ENCODE peak calls at places on chromosomes 1 and 21, in ten cellular contexts. One of them, this sample, is unnamed.

GRCh38 chr1:31625561-31626272 is 8.2 kb downstream of the HCRTR1 start:
- DNase-seq in ecto neural progenitor cell: no peak
- DNase-seq in neuronal stem cell: no peak
- DNase-seq in AG20443: peak
- DNase-seq in mucosa of gallbladder: no peak
- DNase-seq in thoracic aorta: no peak
- DNase-seq in stimulated activated CD4-positive, alpha-beta T cell treated with anti-CD3 and anti-CD28 coated beads, Interleukin-15, amount 100 ng/mL, for 1 hour: no peak
- DNase-seq in pons: no peak
- DNase-seq in stimulated activated CD8-positive, alpha-beta memory T cell treated with anti-CD3 and anti-CD28 coated beads, Interleukin-15, amount 100 ng/mL, for 48 hours: no peak
- DNase-seq in thyroid gland: peak
- DNase-seq in this sample: no peak

GRCh38 chr1:96475882-96476281 is 245.7 kb upstream of the PTBP2 start:
- DNase-seq in ecto neural progenitor cell: no peak
- DNase-seq in neuronal stem cell: no peak
- DNase-seq in AG20443: no peak
- DNase-seq in mucosa of gallbladder: no peak
- DNase-seq in thoracic aorta: no peak
- DNase-seq in stimulated activated CD4-positive, alpha-beta T cell treated with anti-CD3 and anti-CD28 coated beads, Interleukin-15, amount 100 ng/mL, for 1 hour: no peak
- DNase-seq in pons: no peak
- DNase-seq in stimulated activated CD8-positive, alpha-beta memory T cell treated with anti-CD3 and anti-CD28 coated beads, Interleukin-15, amount 100 ng/mL, for 48 hours: no peak
- DNase-seq in thyroid gland: no peak
- DNase-seq in this sample: no peak

GRCh38 chr1:37794372-37795339 is 1.0 kb downstream of the MANEAL start:
- DNase-seq in ecto neural progenitor cell: peak
- DNase-seq in neuronal stem cell: no peak
- DNase-seq in AG20443: no peak
- DNase-seq in mucosa of gallbladder: no peak
- DNase-seq in thoracic aorta: no peak
- DNase-seq in stimulated activated CD4-positive, alpha-beta T cell treated with anti-CD3 and anti-CD28 coated beads, Interleukin-15, amount 100 ng/mL, for 1 hour: no peak
- DNase-seq in pons: no peak
- DNase-seq in stimulated activated CD8-positive, alpha-beta memory T cell treated with anti-CD3 and anti-CD28 coated beads, Interleukin-15, amount 100 ng/mL, for 48 hours: no peak
- DNase-seq in thyroid gland: no peak
- DNase-seq in this sample: no peak

GRCh38 chr21:17911628-17912027 is 92.5 kb upstream of the C21orf91 start:
- DNase-seq in ecto neural progenitor cell: no peak
- DNase-seq in neuronal stem cell: no peak
- DNase-seq in AG20443: peak
- DNase-seq in mucosa of gallbladder: no peak
- DNase-seq in thoracic aorta: no peak
- DNase-seq in stimulated activated CD4-positive, alpha-beta T cell treated with anti-CD3 and anti-CD28 coated beads, Interleukin-15, amount 100 ng/mL, for 1 hour: no peak
- DNase-seq in pons: no peak
- DNase-seq in stimulated activated CD8-positive, alpha-beta memory T cell treated with anti-CD3 and anti-CD28 coated beads, Interleukin-15, amount 100 ng/mL, for 48 hours: no peak
- DNase-seq in thyroid gland: no peak
- DNase-seq in this sample: no peak

GRCh38 chr1:196114193-196114592 is 494.0 kb downstream of the KCNT2 start:
- DNase-seq in ecto neural progenitor cell: no peak
- DNase-seq in neuronal stem cell: no peak
- DNase-seq in AG20443: peak
- DNase-seq in mucosa of gallbladder: no peak
- DNase-seq in thoracic aorta: no peak
- DNase-seq in stimulated activated CD4-positive, alpha-beta T cell treated with anti-CD3 and anti-CD28 coated beads, Interleukin-15, amount 100 ng/mL, for 1 hour: no peak
- DNase-seq in pons: no peak
- DNase-seq in stimulated activated CD8-positive, alpha-beta memory T cell treated with anti-CD3 and anti-CD28 coated beads, Interleukin-15, amount 100 ng/mL, for 48 hours: no peak
- DNase-seq in thyroid gland: no peak
- DNase-seq in this sample: no peak

GRCh38 chr1:100735244-100735643 is 15.7 kb downstream of the VCAM1 start:
- DNase-seq in ecto neural progenitor cell: no peak
- DNase-seq in neuronal stem cell: no peak
- DNase-seq in AG20443: no peak
- DNase-seq in mucosa of gallbladder: no peak
- DNase-seq in thoracic aorta: no peak
- DNase-seq in stimulated activated CD4-positive, alpha-beta T cell treated with anti-CD3 and anti-CD28 coated beads, Interleukin-15, amount 100 ng/mL, for 1 hour: no peak
- DNase-seq in pons: no peak
- DNase-seq in stimulated activated CD8-positive, alpha-beta memory T cell treated with anti-CD3 and anti-CD28 coated beads, Interleukin-15, amount 100 ng/mL, for 48 hours: no peak
- DNase-seq in thyroid gland: no peak
- DNase-seq in this sample: no peak

GRCh38 chr21:45506836-45507522 is 35.3 kb downstream of the SLC19A1 start:
- DNase-seq in ecto neural progenitor cell: no peak
- DNase-seq in neuronal stem cell: no peak
- DNase-seq in AG20443: no peak
- DNase-seq in mucosa of gallbladder: no peak
- DNase-seq in thoracic aorta: no peak
- DNase-seq in stimulated activated CD4-positive, alpha-beta T cell treated with anti-CD3 and anti-CD28 coated beads, Interleukin-15, amount 100 ng/mL, for 1 hour: no peak
- DNase-seq in pons: no peak
- DNase-seq in stimulated activated CD8-positive, alpha-beta memory T cell treated with anti-CD3 and anti-CD28 coated beads, Interleukin-15, amount 100 ng/mL, for 48 hours: no peak
- DNase-seq in thyroid gland: no peak
- DNase-seq in this sample: peak

GRCh38 chr21:26041441-26042180 is 129.0 kb downstream of the APP start:
- DNase-seq in ecto neural progenitor cell: no peak
- DNase-seq in neuronal stem cell: no peak
- DNase-seq in AG20443: peak
- DNase-seq in mucosa of gallbladder: no peak
- DNase-seq in thoracic aorta: no peak
- DNase-seq in stimulated activated CD4-positive, alpha-beta T cell treated with anti-CD3 and anti-CD28 coated beads, Interleukin-15, amount 100 ng/mL, for 1 hour: no peak
- DNase-seq in pons: no peak
- DNase-seq in stimulated activated CD8-positive, alpha-beta memory T cell treated with anti-CD3 and anti-CD28 coated beads, Interleukin-15, amount 100 ng/mL, for 48 hours: no peak
- DNase-seq in thyroid gland: no peak
- DNase-seq in this sample: no peak

GRCh38 chr21:45809421-45809820 is 165.9 kb downstream of the PCBP3 start:
- DNase-seq in ecto neural progenitor cell: no peak
- DNase-seq in neuronal stem cell: no peak
- DNase-seq in AG20443: no peak
- DNase-seq in mucosa of gallbladder: no peak
- DNase-seq in thoracic aorta: no peak
- DNase-seq in stimulated activated CD4-positive, alpha-beta T cell treated with anti-CD3 and anti-CD28 coated beads, Interleukin-15, amount 100 ng/mL, for 1 hour: no peak
- DNase-seq in pons: no peak
- DNase-seq in stimulated activated CD8-positive, alpha-beta memory T cell treated with anti-CD3 and anti-CD28 coated beads, Interleukin-15, amount 100 ng/mL, for 48 hours: no peak
- DNase-seq in thyroid gland: no peak
- DNase-seq in this sample: no peak

GRCh38 chr1:171743014-171743870 is 1.4 kb upstream of the VAMP4 start:
- DNase-seq in ecto neural progenitor cell: no peak
- DNase-seq in neuronal stem cell: no peak
- DNase-seq in AG20443: peak
- DNase-seq in mucosa of gallbladder: no peak
- DNase-seq in thoracic aorta: no peak
- DNase-seq in stimulated activated CD4-positive, alpha-beta T cell treated with anti-CD3 and anti-CD28 coated beads, Interleukin-15, amount 100 ng/mL, for 1 hour: no peak
- DNase-seq in pons: peak
- DNase-seq in stimulated activated CD8-positive, alpha-beta memory T cell treated with anti-CD3 and anti-CD28 coated beads, Interleukin-15, amount 100 ng/mL, for 48 hours: no peak
- DNase-seq in thyroid gland: peak
- DNase-seq in this sample: no peak

GRCh38 chr1:18104546-18105100 is 3.0 kb upstream of the IGSF21 start:
- DNase-seq in ecto neural progenitor cell: peak
- DNase-seq in neuronal stem cell: no peak
- DNase-seq in AG20443: peak
- DNase-seq in mucosa of gallbladder: no peak
- DNase-seq in thoracic aorta: no peak
- DNase-seq in stimulated activated CD4-positive, alpha-beta T cell treated with anti-CD3 and anti-CD28 coated beads, Interleukin-15, amount 100 ng/mL, for 1 hour: no peak
- DNase-seq in pons: no peak
- DNase-seq in stimulated activated CD8-positive, alpha-beta memory T cell treated with anti-CD3 and anti-CD28 coated beads, Interleukin-15, amount 100 ng/mL, for 48 hours: no peak
- DNase-seq in thyroid gland: no peak
- DNase-seq in this sample: no peak

GRCh38 chr1:231027136-231027925 is 12.7 kb downstream of the FAM89A start:
- DNase-seq in ecto neural progenitor cell: no peak
- DNase-seq in neuronal stem cell: no peak
- DNase-seq in AG20443: no peak
- DNase-seq in mucosa of gallbladder: no peak
- DNase-seq in thoracic aorta: no peak
- DNase-seq in stimulated activated CD4-positive, alpha-beta T cell treated with anti-CD3 and anti-CD28 coated beads, Interleukin-15, amount 100 ng/mL, for 1 hour: no peak
- DNase-seq in pons: no peak
- DNase-seq in stimulated activated CD8-positive, alpha-beta memory T cell treated with anti-CD3 and anti-CD28 coated beads, Interleukin-15, amount 100 ng/mL, for 48 hours: no peak
- DNase-seq in thyroid gland: no peak
- DNase-seq in this sample: no peak

GRCh38 chr1:54124472-54124871 is 28.3 kb downstream of the CDCP2 start:
- DNase-seq in ecto neural progenitor cell: no peak
- DNase-seq in neuronal stem cell: no peak
- DNase-seq in AG20443: no peak
- DNase-seq in mucosa of gallbladder: peak
- DNase-seq in thoracic aorta: no peak
- DNase-seq in stimulated activated CD4-positive, alpha-beta T cell treated with anti-CD3 and anti-CD28 coated beads, Interleukin-15, amount 100 ng/mL, for 1 hour: no peak
- DNase-seq in pons: no peak
- DNase-seq in stimulated activated CD8-positive, alpha-beta memory T cell treated with anti-CD3 and anti-CD28 coated beads, Interleukin-15, amount 100 ng/mL, for 48 hours: no peak
- DNase-seq in thyroid gland: peak
- DNase-seq in this sample: no peak

GRCh38 chr1:29849038-29849750 is 612.9 kb downstream of the PTPRU start:
- DNase-seq in ecto neural progenitor cell: no peak
- DNase-seq in neuronal stem cell: peak
- DNase-seq in AG20443: peak
- DNase-seq in mucosa of gallbladder: no peak
- DNase-seq in thoracic aorta: no peak
- DNase-seq in stimulated activated CD4-positive, alpha-beta T cell treated with anti-CD3 and anti-CD28 coated beads, Interleukin-15, amount 100 ng/mL, for 1 hour: no peak
- DNase-seq in pons: peak
- DNase-seq in stimulated activated CD8-positive, alpha-beta memory T cell treated with anti-CD3 and anti-CD28 coated beads, Interleukin-15, amount 100 ng/mL, for 48 hours: peak
- DNase-seq in thyroid gland: peak
- DNase-seq in this sample: no peak

GRCh38 chr1:58566339-58566738 is 10.7 kb downstream of the TACSTD2 start:
- DNase-seq in ecto neural progenitor cell: no peak
- DNase-seq in neuronal stem cell: no peak
- DNase-seq in AG20443: no peak
- DNase-seq in mucosa of gallbladder: no peak
- DNase-seq in thoracic aorta: no peak
- DNase-seq in stimulated activated CD4-positive, alpha-beta T cell treated with anti-CD3 and anti-CD28 coated beads, Interleukin-15, amount 100 ng/mL, for 1 hour: no peak
- DNase-seq in pons: no peak
- DNase-seq in stimulated activated CD8-positive, alpha-beta memory T cell treated with anti-CD3 and anti-CD28 coated beads, Interleukin-15, amount 100 ng/mL, for 48 hours: no peak
- DNase-seq in thyroid gland: no peak
- DNase-seq in this sample: no peak

GRCh38 chr1:2229921-2230700 is 2.0 kb downstream of the SKI start:
- DNase-seq in ecto neural progenitor cell: no peak
- DNase-seq in neuronal stem cell: no peak
- DNase-seq in AG20443: no peak
- DNase-seq in mucosa of gallbladder: no peak
- DNase-seq in thoracic aorta: no peak
- DNase-seq in stimulated activated CD4-positive, alpha-beta T cell treated with anti-CD3 and anti-CD28 coated beads, Interleukin-15, amount 100 ng/mL, for 1 hour: no peak
- DNase-seq in pons: no peak
- DNase-seq in stimulated activated CD8-positive, alpha-beta memory T cell treated with anti-CD3 and anti-CD28 coated beads, Interleukin-15, amount 100 ng/mL, for 48 hours: no peak
- DNase-seq in thyroid gland: peak
- DNase-seq in this sample: no peak

GRCh38 chr1:20426371-20426770 is 59.6 kb downstream of the CAMK2N1 start:
- DNase-seq in ecto neural progenitor cell: no peak
- DNase-seq in neuronal stem cell: no peak
- DNase-seq in AG20443: no peak
- DNase-seq in mucosa of gallbladder: no peak
- DNase-seq in thoracic aorta: no peak
- DNase-seq in stimulated activated CD4-positive, alpha-beta T cell treated with anti-CD3 and anti-CD28 coated beads, Interleukin-15, amount 100 ng/mL, for 1 hour: no peak
- DNase-seq in pons: no peak
- DNase-seq in stimulated activated CD8-positive, alpha-beta memory T cell treated with anti-CD3 and anti-CD28 coated beads, Interleukin-15, amount 100 ng/mL, for 48 hours: no peak
- DNase-seq in thyroid gland: no peak
- DNase-seq in this sample: no peak

GRCh38 chr1:41485605-41486004 is 1.1 kb upstream of the EDN2 start:
- DNase-seq in ecto neural progenitor cell: no peak
- DNase-seq in neuronal stem cell: no peak
- DNase-seq in AG20443: peak
- DNase-seq in mucosa of gallbladder: no peak
- DNase-seq in thoracic aorta: no peak
- DNase-seq in stimulated activated CD4-positive, alpha-beta T cell treated with anti-CD3 and anti-CD28 coated beads, Interleukin-15, amount 100 ng/mL, for 1 hour: no peak
- DNase-seq in pons: no peak
- DNase-seq in stimulated activated CD8-positive, alpha-beta memory T cell treated with anti-CD3 and anti-CD28 coated beads, Interleukin-15, amount 100 ng/mL, for 48 hours: no peak
- DNase-seq in thyroid gland: no peak
- DNase-seq in this sample: peak

GRCh38 chr21:39384674-39385298 is 35.9 kb upstream of the HMGN1 start:
- DNase-seq in ecto neural progenitor cell: no peak
- DNase-seq in neuronal stem cell: no peak
- DNase-seq in AG20443: no peak
- DNase-seq in mucosa of gallbladder: no peak
- DNase-seq in thoracic aorta: no peak
- DNase-seq in stimulated activated CD4-positive, alpha-beta T cell treated with anti-CD3 and anti-CD28 coated beads, Interleukin-15, amount 100 ng/mL, for 1 hour: no peak
- DNase-seq in pons: no peak
- DNase-seq in stimulated activated CD8-positive, alpha-beta memory T cell treated with anti-CD3 and anti-CD28 coated beads, Interleukin-15, amount 100 ng/mL, for 48 hours: no peak
- DNase-seq in thyroid gland: no peak
- DNase-seq in this sample: no peak

GRCh38 chr1:89724369-89725015 is 91.6 kb downstream of the LRRC8C start:
- DNase-seq in ecto neural progenitor cell: no peak
- DNase-seq in neuronal stem cell: no peak
- DNase-seq in AG20443: no peak
- DNase-seq in mucosa of gallbladder: no peak
- DNase-seq in thoracic aorta: no peak
- DNase-seq in stimulated activated CD4-positive, alpha-beta T cell treated with anti-CD3 and anti-CD28 coated beads, Interleukin-15, amount 100 ng/mL, for 1 hour: no peak
- DNase-seq in pons: no peak
- DNase-seq in stimulated activated CD8-positive, alpha-beta memory T cell treated with anti-CD3 and anti-CD28 coated beads, Interleukin-15, amount 100 ng/mL, for 48 hours: peak
- DNase-seq in thyroid gland: no peak
- DNase-seq in this sample: peak

GRCh38 chr21:35169574-35169973 is 120.5 kb upstream of the RUNX1 start:
- DNase-seq in ecto neural progenitor cell: no peak
- DNase-seq in neuronal stem cell: no peak
- DNase-seq in AG20443: no peak
- DNase-seq in mucosa of gallbladder: no peak
- DNase-seq in thoracic aorta: no peak
- DNase-seq in stimulated activated CD4-positive, alpha-beta T cell treated with anti-CD3 and anti-CD28 coated beads, Interleukin-15, amount 100 ng/mL, for 1 hour: no peak
- DNase-seq in pons: no peak
- DNase-seq in stimulated activated CD8-positive, alpha-beta memory T cell treated with anti-CD3 and anti-CD28 coated beads, Interleukin-15, amount 100 ng/mL, for 48 hours: no peak
- DNase-seq in thyroid gland: no peak
- DNase-seq in this sample: no peak

GRCh38 chr1:19463204-19463803 is 22.0 kb downstream of the CAPZB start:
- DNase-seq in ecto neural progenitor cell: no peak
- DNase-seq in neuronal stem cell: no peak
- DNase-seq in AG20443: no peak
- DNase-seq in mucosa of gallbladder: no peak
- DNase-seq in thoracic aorta: no peak
- DNase-seq in stimulated activated CD4-positive, alpha-beta T cell treated with anti-CD3 and anti-CD28 coated beads, Interleukin-15, amount 100 ng/mL, for 1 hour: peak
- DNase-seq in pons: no peak
- DNase-seq in stimulated activated CD8-positive, alpha-beta memory T cell treated with anti-CD3 and anti-CD28 coated beads, Interleukin-15, amount 100 ng/mL, for 48 hours: no peak
- DNase-seq in thyroid gland: peak
- DNase-seq in this sample: no peak

GRCh38 chr1:172991674-172992400 is 58.9 kb downstream of the TNFSF18 start:
- DNase-seq in ecto neural progenitor cell: no peak
- DNase-seq in neuronal stem cell: no peak
- DNase-seq in AG20443: no peak
- DNase-seq in mucosa of gallbladder: no peak
- DNase-seq in thoracic aorta: no peak
- DNase-seq in stimulated activated CD4-positive, alpha-beta T cell treated with anti-CD3 and anti-CD28 coated beads, Interleukin-15, amount 100 ng/mL, for 1 hour: no peak
- DNase-seq in pons: no peak
- DNase-seq in stimulated activated CD8-positive, alpha-beta memory T cell treated with anti-CD3 and anti-CD28 coated beads, Interleukin-15, amount 100 ng/mL, for 48 hours: no peak
- DNase-seq in thyroid gland: no peak
- DNase-seq in this sample: no peak

GRCh38 chr1:212915245-212916091 is 34.9 kb upstream of the VASH2 start:
- DNase-seq in ecto neural progenitor cell: no peak
- DNase-seq in neuronal stem cell: no peak
- DNase-seq in AG20443: peak
- DNase-seq in mucosa of gallbladder: peak
- DNase-seq in thoracic aorta: no peak
- DNase-seq in stimulated activated CD4-positive, alpha-beta T cell treated with anti-CD3 and anti-CD28 coated beads, Interleukin-15, amount 100 ng/mL, for 1 hour: no peak
- DNase-seq in pons: peak
- DNase-seq in stimulated activated CD8-positive, alpha-beta memory T cell treated with anti-CD3 and anti-CD28 coated beads, Interleukin-15, amount 100 ng/mL, for 48 hours: no peak
- DNase-seq in thyroid gland: peak
- DNase-seq in this sample: no peak

GRCh38 chr1:153515504-153516394 is 20.0 kb downstream of the S100A6 start:
- DNase-seq in ecto neural progenitor cell: no peak
- DNase-seq in neuronal stem cell: no peak
- DNase-seq in AG20443: no peak
- DNase-seq in mucosa of gallbladder: peak
- DNase-seq in thoracic aorta: no peak
- DNase-seq in stimulated activated CD4-positive, alpha-beta T cell treated with anti-CD3 and anti-CD28 coated beads, Interleukin-15, amount 100 ng/mL, for 1 hour: no peak
- DNase-seq in pons: no peak
- DNase-seq in stimulated activated CD8-positive, alpha-beta memory T cell treated with anti-CD3 and anti-CD28 coated beads, Interleukin-15, amount 100 ng/mL, for 48 hours: no peak
- DNase-seq in thyroid gland: no peak
- DNase-seq in this sample: no peak

GRCh38 chr1:10888791-10889627 is 92.6 kb upstream of the CASZ1 start:
- DNase-seq in ecto neural progenitor cell: peak
- DNase-seq in neuronal stem cell: no peak
- DNase-seq in AG20443: no peak
- DNase-seq in mucosa of gallbladder: no peak
- DNase-seq in thoracic aorta: no peak
- DNase-seq in stimulated activated CD4-positive, alpha-beta T cell treated with anti-CD3 and anti-CD28 coated beads, Interleukin-15, amount 100 ng/mL, for 1 hour: no peak
- DNase-seq in pons: no peak
- DNase-seq in stimulated activated CD8-positive, alpha-beta memory T cell treated with anti-CD3 and anti-CD28 coated beads, Interleukin-15, amount 100 ng/mL, for 48 hours: no peak
- DNase-seq in thyroid gland: no peak
- DNase-seq in this sample: no peak

GRCh38 chr1:20719871-20720620 is 2.2 kb upstream of the KIF17 start:
- DNase-seq in ecto neural progenitor cell: no peak
- DNase-seq in neuronal stem cell: no peak
- DNase-seq in AG20443: no peak
- DNase-seq in mucosa of gallbladder: no peak
- DNase-seq in thoracic aorta: no peak
- DNase-seq in stimulated activated CD4-positive, alpha-beta T cell treated with anti-CD3 and anti-CD28 coated beads, Interleukin-15, amount 100 ng/mL, for 1 hour: no peak
- DNase-seq in pons: no peak
- DNase-seq in stimulated activated CD8-positive, alpha-beta memory T cell treated with anti-CD3 and anti-CD28 coated beads, Interleukin-15, amount 100 ng/mL, for 48 hours: no peak
- DNase-seq in thyroid gland: no peak
- DNase-seq in this sample: peak

GRCh38 chr1:100362821-100363466 is 10.6 kb downstream of the CDC14A start:
- DNase-seq in ecto neural progenitor cell: peak
- DNase-seq in neuronal stem cell: no peak
- DNase-seq in AG20443: no peak
- DNase-seq in mucosa of gallbladder: no peak
- DNase-seq in thoracic aorta: no peak
- DNase-seq in stimulated activated CD4-positive, alpha-beta T cell treated with anti-CD3 and anti-CD28 coated beads, Interleukin-15, amount 100 ng/mL, for 1 hour: no peak
- DNase-seq in pons: no peak
- DNase-seq in stimulated activated CD8-positive, alpha-beta memory T cell treated with anti-CD3 and anti-CD28 coated beads, Interleukin-15, amount 100 ng/mL, for 48 hours: no peak
- DNase-seq in thyroid gland: no peak
- DNase-seq in this sample: no peak

This sample was measured in left lung.